ENCODE peak calls at places on chromosomes 5 and 9, in six cellular contexts. D is K562, N is IMR-90, T is HEK293T, H is A549, A is HepG2. R is an unnamed sample.

GRCh38 chr9:125785187-125785840 is 38.1 kb downstream of the PBX3 start:
- DNase-seq in H (no peak), T (no peak), A (peak), D (no peak), N (no peak), R (no peak)

GRCh38 chr5:94027145-94027544 is 285.7 kb upstream of the POU5F2 start:
- DNase-seq in A (no peak), D (no peak), N (no peak), H (no peak), T (no peak), R (no peak)

GRCh38 chr5:5244581-5244980 is 104.5 kb downstream of the ADAMTS16 start:
- DNase-seq in N (no peak), T (no peak), A (no peak), H (no peak), D (no peak), R (no peak)

GRCh38 chr5:59445741-59446140 is 447.8 kb downstream of the PDE4D start:
- DNase-seq in A (no peak), N (no peak), H (no peak), T (no peak), D (no peak), R (no peak)

GRCh38 chr5:369151-369939 is 47.8 kb downstream of the AHRR start:
- DNase-seq in D (no peak), T (no peak), N (peak), H (no peak), A (no peak), R (peak)

GRCh38 chr5:6003040-6003825 is 375.1 kb downstream of the MED10 start:
- DNase-seq in T (no peak), N (no peak), H (no peak), A (no peak), D (no peak), R (no peak)

GRCh38 chr5:175261098-175261497 is 182.9 kb downstream of the DRD1 start:
- DNase-seq in H (no peak), N (peak), T (no peak), D (no peak), A (no peak), R (no peak)

GRCh38 chr9:129347323-129348120 is 169.5 kb upstream of the IER5L start:
- DNase-seq in A (no peak), H (peak), D (no peak), N (peak), T (no peak), R (no peak)

GRCh38 chr5:143045062-143045461 is 274.9 kb downstream of the ARHGAP26 start:
- DNase-seq in A (no peak), H (no peak), N (no peak), T (no peak), D (no peak), R (no peak)

GRCh38 chr5:116436674-116437350 is 137.8 kb downstream of the SEMA6A start:
- DNase-seq in T (no peak), N (no peak), A (no peak), D (peak), H (no peak), R (no peak)

GRCh38 chr5:179716286-179716685 is 16.3 kb upstream of the MAML1 start:
- DNase-seq in T (no peak), D (no peak), H (no peak), A (no peak), N (peak), R (no peak)
- TF ChIP-seq BHLHE40 in T (no peak), D (no peak), H (no peak), A (no peak), N (no peak), R (no peak)

DNA sequence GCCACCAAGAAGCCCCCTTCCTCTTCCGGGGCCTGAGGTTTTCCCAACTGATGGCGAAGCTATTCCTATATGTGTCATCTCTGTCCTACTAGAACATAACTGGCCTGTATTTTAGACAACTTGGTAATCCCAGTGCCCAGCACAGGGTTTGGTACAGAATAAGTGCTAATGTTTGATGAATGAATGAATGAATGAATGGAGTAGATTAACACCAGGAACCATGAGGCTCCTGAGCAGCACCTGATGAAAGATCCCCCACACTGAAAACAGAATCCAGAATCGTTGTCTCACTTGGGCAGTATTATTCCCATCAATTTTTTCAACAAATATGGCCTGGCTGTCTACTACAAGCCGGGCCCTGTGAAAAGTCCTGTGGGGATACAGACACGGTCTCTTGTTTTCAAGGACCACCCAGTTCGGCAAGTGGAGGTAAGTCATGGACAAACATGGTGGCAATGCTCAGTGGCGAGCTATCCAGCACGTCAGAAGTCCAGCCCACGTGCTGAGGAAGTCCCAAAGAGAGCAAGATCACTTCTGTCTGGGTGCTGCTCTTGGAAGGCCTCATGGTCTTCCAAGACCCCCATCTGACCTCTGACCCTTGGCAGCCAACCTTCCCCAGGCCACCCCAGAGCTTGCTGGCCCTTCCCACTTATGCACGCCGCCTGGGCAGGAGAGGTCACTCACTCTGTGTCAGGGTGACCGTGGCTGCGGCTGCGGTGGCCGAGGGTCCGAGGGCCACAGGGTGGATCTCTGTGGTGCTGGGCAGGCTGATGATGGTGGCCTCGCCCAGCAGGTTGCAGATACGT is 1.0 kb downstream of the NAIF1 start:
- DNase-seq in T (no peak), N (no peak), H (no peak), D (no peak), A (no peak), R (no peak)
- TF ChIP-seq BHLHE40 in T (no peak), N (no peak), H (no peak), D (no peak), A (no peak), R (no peak)

GRCh38 chr5:122493776-122494518 is 181.9 kb downstream of the SNCAIP start:
- DNase-seq in H (no peak), A (no peak), T (no peak), D (no peak), N (no peak), R (no peak)
- TF ChIP-seq BHLHE40 in H (no peak), A (no peak), T (no peak), D (no peak), N (no peak), R (no peak)

DNA sequence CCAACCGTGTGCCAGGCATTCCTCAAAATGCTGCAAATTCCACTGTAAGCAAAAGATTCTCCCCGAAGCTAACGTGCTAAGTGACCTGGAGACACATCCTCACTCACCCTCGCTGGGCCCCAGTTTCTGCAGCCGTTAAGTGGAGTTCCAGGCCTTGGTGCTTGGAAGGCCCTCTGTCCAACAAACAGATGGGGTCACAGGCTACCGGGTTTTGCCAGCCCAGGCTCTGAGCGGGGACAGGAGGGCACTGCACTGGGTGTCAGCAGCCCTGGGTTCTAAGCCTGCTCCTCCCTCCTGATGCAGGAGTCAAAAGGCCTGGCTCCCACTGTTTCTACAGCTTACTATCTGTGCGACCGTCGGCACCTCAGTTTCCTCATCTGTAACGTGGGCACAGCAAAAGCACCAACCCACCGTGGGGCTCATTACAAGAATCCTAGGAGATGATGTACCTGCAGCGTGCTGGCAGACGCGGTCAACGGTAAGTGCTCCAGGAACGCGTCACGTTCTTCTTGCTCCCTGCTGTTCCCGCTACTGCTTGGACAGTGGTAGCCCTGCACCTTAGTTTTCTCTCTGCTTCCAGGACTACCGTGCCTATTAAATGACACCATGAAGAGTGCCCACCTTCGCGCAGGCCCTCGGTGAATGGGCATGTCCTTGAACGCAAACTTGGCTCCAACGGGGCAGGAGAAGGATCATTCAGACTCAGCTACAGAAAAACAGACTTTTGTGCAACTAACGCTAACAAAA is 84.8 kb downstream of the ADAMTS2 start:
- DNase-seq in D (no peak), H (no peak), T (no peak), A (no peak), N (no peak), R (no peak)
- TF ChIP-seq BHLHE40 in D (no peak), H (no peak), T (no peak), A (no peak), N (no peak), R (no peak)

DNA sequence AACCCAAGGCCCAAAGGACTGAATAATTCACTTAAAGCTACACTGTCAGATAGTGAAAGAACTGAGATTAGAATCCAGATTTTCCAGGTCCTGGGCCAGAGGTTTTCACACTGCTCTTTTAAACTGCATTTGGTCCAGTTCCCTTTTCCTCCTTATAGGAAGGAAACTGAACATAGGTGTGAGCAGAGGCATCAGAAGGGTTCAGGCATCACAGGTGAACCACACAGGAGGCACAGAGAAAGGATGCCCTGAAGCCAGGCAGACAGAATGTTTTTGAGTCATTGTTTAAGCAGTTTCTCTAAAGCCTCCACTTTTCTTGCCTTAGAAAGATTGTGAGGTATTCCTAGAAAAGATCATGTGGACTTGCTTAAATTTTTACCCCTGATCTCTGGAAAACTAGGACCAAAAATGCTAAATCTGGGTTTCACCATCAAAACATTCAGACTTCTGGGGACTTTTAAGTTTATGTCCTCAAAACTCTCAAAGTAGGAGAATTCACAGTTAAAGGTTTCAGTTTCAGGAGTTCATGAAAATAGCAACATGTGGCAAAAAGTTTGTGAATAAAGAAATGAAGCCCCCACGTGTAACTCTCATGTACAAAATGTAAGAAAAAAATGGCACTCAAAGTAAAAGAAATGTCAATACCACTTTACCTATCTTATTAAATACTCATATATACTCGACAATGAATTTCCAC is 386.1 kb downstream of the NTRK2 start:
- DNase-seq in D (no peak), H (no peak), T (no peak), A (no peak), N (no peak), R (no peak)
- TF ChIP-seq BHLHE40 in D (no peak), H (no peak), T (no peak), A (no peak), N (no peak), R (no peak)

GRCh38 chr5:180213657-180214207 is 4.7 kb upstream of the RASGEF1C start:
- DNase-seq in H (no peak), A (no peak), T (no peak), N (no peak), D (no peak), R (no peak)
- TF ChIP-seq BHLHE40 in H (no peak), A (no peak), T (no peak), N (no peak), D (no peak), R (no peak)

GRCh38 chr9:38423273-38423938 is 848 bp downstream of the IGFBPL1 start:
- DNase-seq in A (no peak), N (no peak), H (no peak), T (no peak), D (no peak), R (no peak)

GRCh38 chr9:38419216-38419615 is 5.0 kb downstream of the IGFBPL1 start:
- DNase-seq in H (no peak), T (no peak), D (no peak), A (no peak), N (no peak), R (no peak)

GRCh38 chr9:38423939-38424843 is at the start of gene IGFBPL1:
- DNase-seq in D (no peak), N (no peak), A (no peak), H (peak), T (peak), R (no peak)

GRCh38 chr9:38422555-38423245 is 1.6 kb downstream of the IGFBPL1 start:
- DNase-seq in T (no peak), N (no peak), H (no peak), D (no peak), A (no peak), R (no peak)

DNA sequence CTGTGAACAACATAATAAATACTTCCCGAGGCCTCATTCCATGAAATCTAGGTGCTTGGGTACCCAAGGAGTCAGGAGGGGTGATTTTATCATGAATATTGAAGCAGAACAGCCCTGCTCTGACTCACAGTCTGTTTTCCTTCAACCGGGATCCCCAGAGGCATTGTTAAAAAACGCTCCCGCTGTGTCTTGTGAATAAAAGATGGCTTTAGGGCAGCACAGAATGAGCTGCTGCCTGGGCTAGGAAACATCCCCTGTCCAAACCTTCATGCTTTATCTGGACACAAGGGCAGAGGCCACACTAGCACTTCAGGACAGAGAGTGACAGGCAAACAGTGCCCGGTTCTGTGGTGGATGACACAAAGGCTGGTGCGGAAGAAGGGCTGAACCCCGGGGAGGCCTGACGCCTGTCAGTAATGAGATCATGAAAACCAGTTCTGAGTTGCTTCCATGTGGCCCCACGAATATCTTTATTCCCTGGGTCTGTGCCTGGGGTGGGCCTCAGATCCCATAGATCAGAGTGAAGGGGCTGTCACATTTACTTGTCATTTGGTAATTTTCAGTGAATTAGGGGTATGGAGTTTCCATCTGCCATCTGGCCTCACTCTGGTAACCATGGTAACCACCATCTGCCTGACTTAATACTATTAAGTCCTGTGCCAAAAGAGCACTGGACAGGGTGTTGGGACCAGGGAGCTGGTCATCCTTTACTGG is 2.6 kb downstream of the IGFBPL1 start:
- DNase-seq in A (no peak), D (no peak), T (peak), N (no peak), H (no peak), R (no peak)
- TF ChIP-seq BHLHE40 in A (no peak), D (no peak), T (no peak), N (no peak), H (no peak), R (no peak)